ENCODE peak calls at places on chromosomes 5 and 9, in four cellular contexts. R, Q, U and B are unnamed samples.

GRCh38 chr5:61277190-61277589 is 54.9 kb upstream of the ZSWIM6 start:
- DNase-seq in R (no peak), Q (no peak), U (no peak), B (no peak)

GRCh38 chr9:14240491-14240890 is 73.5 kb downstream of the NFIB start:
- DNase-seq in R (no peak), Q (no peak), U (no peak), B (no peak)

GRCh38 chr9:124122813-124123462 is 111.4 kb downstream of the LHX2 start:
- DNase-seq in R (peak), Q (no peak), U (no peak), B (no peak)

GRCh38 chr5:102090770-102091169 is 205.3 kb downstream of the SLCO4C1 start:
- DNase-seq in R (peak), Q (no peak), U (no peak), B (no peak)

GRCh38 chr9:33737811-33738606 is 57.4 kb upstream of the PRSS3 start:
- DNase-seq in R (peak), Q (no peak), U (no peak), B (no peak)

GRCh38 chr5:163497315-163497714 is 8.1 kb upstream of the MAT2B start:
- DNase-seq in R (no peak), Q (no peak), U (no peak), B (no peak)

GRCh38 chr9:76215066-76215465 is 179.2 kb downstream of the RFK start:
- DNase-seq in R (no peak), Q (no peak), U (no peak), B (no peak)

GRCh38 chr5:95543017-95543705 is 11.6 kb downstream of the SKIC3 start:
- DNase-seq in R (no peak), Q (no peak), U (no peak), B (no peak)

GRCh38 chr9:99363509-99363908 is 141.4 kb downstream of the SEC61B start:
- DNase-seq in R (no peak), Q (no peak), U (no peak), B (no peak)

GRCh38 chr9:2875218-2875977 is 31.5 kb upstream of the PUM3 start:
- DNase-seq in R (no peak), Q (no peak), U (no peak), B (no peak)

GRCh38 chr9:2870340-2870739 is 26.4 kb upstream of the PUM3 start:
- DNase-seq in R (no peak), Q (no peak), U (no peak), B (no peak)

GRCh38 chr9:2874001-2874750 is 30.3 kb upstream of the PUM3 start:
- DNase-seq in R (no peak), Q (no peak), U (no peak), B (no peak)

GRCh38 chr9:2872941-2873323 is 29.0 kb upstream of the PUM3 start:
- DNase-seq in R (no peak), Q (no peak), U (no peak), B (no peak)

GRCh38 chr9:2872307-2872940 is 28.5 kb upstream of the PUM3 start:
- DNase-seq in R (no peak), Q (no peak), U (no peak), B (no peak)
- TF ChIP-seq CTCF in R (peak), Q (no peak), U (no peak), B (no peak)

GRCh38 chr9:114061830-114062474 is 16.1 kb downstream of the AMBP start:
- DNase-seq in R (no peak), Q (no peak), U (no peak), B (no peak)
- H3K27ac ChIP-seq in R (no peak), Q (no peak), U (no peak), B (no peak)

DNA sequence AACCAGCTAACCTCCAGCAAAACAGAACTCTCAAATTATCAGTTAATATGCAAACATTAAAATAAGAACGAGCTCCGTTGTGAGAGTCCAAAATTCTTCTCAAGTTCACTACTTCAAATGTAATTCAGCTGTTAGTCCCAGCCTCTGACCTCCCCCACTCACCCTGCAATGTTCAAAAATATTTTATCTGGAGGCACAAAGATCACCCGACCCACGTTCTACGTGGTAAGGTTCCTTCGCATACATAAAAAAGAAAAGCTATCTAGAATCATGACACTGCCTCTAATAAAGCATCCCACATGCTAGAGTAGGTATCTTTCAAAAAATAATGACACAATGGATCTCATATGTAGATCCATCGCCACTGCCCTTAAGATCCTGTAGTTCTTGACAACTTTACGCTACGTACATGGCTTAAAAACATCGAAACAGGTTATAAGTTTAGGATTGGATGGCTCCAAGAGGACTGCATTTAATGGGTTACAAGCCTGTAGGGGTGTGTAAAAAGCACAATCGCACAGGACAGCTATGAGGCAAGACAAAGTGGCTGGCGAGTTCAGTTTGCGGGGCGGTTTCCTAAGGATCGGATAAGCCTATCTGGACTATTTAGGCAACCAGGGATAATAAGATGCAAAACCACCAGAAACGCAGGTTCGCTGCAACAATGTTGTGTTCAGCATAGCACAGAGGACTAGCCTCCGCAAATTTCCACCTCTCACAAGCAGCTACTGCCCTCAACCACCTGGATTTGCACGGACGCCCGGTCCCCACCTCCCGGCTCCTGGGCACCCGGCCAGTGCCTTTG is 969 bp downstream of the CLK4 start:
- DNase-seq in R (peak), Q (no peak), U (no peak), B (no peak)
- H3K4me3 ChIP-seq in R (peak), Q (peak), U (peak), B (peak)

DNA sequence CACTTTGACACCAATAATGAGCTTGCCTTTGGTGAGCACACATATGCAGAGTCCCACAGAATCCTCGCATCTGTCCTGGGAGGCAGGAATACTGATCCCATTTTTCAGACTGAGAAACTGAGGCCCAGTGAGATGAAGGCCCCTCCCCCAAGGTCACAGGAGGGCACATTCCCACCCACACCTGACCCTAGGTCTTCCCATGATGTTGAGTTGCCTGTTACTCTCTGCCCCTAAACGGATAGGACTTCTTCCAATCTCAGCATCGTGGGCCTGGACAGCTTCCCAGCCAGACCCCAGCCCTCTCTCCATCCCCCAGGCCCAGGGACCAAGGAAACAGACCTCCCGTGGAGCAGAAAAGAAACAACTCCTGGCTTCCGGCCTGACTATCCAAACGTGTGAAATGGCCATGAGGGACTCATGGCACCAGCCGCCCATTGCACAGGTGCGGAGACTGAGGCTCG is 877 bp downstream of the SH3GLB2 start:
- DNase-seq in R (peak), Q (no peak), U (no peak), B (no peak)
- TF ChIP-seq CTCF in R (no peak), Q (no peak), U (no peak), B (no peak)